ENCODE peak calls at places on chromosomes 4 and X, in five cellular contexts. V is CD4-positive, alpha-beta T cell; D is cardiac muscle cell; W is PC-9; M is lower lobe of right lung. E is an unnamed sample.

GRCh38 chrX:120568047-120568446 is 7.3 kb upstream of the CUL4B start:
- DNase-seq in D (no peak), M (no peak), V (no peak), W (peak; percentile 84), E (no peak)

GRCh38 chr4:84841435-84841834 is 125.1 kb downstream of the WDFY3 start:
- DNase-seq in D (no peak), M (no peak), V (no peak), W (no peak), E (no peak)

GRCh38 chrX:16578218-16578617 is 71.7 kb upstream of the S100G start:
- DNase-seq in M (no peak), D (no peak), V (no peak), W (no peak), E (no peak)

GRCh38 chr4:32560306-32560705 is 1840.1 kb downstream of the PCDH7 start:
- DNase-seq in D (peak; percentile 21), W (no peak), V (no peak), M (no peak), E (no peak)

GRCh38 chrX:125622899-125623298 is 303.2 kb downstream of the TEX13C start:
- DNase-seq in M (no peak), V (no peak), W (no peak), D (no peak), E (no peak)

GRCh38 chrX:45557390-45557789 is 356.7 kb upstream of the DIPK2B start:
- DNase-seq in M (no peak), V (no peak), W (no peak), D (no peak), E (no peak)

GRCh38 chrX:130285069-130285620 is 16.4 kb upstream of the ZNF280C start:
- DNase-seq in D (no peak), V (no peak), W (no peak), M (no peak), E (no peak)

GRCh38 chrX:15761564-15762191 is 23.6 kb downstream of the CA5B start:
- DNase-seq in M (no peak), D (peak; percentile 35), W (no peak), V (no peak), E (no peak)

GRCh38 chr4:146520894-146521542 is 722 bp downstream of the SLC10A7 start:
- DNase-seq in V (no peak), W (peak; percentile 57), D (peak; percentile 63), M (no peak), E (peak; percentile 4)

GRCh38 chrX:150269613-150270254 is 93.4 kb upstream of the MAMLD1 start:
- DNase-seq in D (no peak), M (no peak), W (no peak), V (no peak), E (no peak)

GRCh38 chr4:89712141-89712540 is 124.8 kb downstream of the SNCA start:
- DNase-seq in D (no peak), M (no peak), V (no peak), W (no peak), E (no peak)

GRCh38 chr4:140256335-140256734 is 102.4 kb upstream of the MAML3 start:
- DNase-seq in W (peak; percentile 67), M (no peak), D (no peak), V (no peak), E (no peak)

GRCh38 chr4:16887887-16888286 is 10.6 kb downstream of the LDB2 start:
- DNase-seq in D (no peak), M (no peak), W (no peak), V (no peak), E (no peak)

GRCh38 chr4:181504846-181505374 is 738.3 kb upstream of the TENM3 start:
- DNase-seq in V (no peak), W (no peak), M (no peak), D (peak; percentile 54), E (no peak)

DNA sequence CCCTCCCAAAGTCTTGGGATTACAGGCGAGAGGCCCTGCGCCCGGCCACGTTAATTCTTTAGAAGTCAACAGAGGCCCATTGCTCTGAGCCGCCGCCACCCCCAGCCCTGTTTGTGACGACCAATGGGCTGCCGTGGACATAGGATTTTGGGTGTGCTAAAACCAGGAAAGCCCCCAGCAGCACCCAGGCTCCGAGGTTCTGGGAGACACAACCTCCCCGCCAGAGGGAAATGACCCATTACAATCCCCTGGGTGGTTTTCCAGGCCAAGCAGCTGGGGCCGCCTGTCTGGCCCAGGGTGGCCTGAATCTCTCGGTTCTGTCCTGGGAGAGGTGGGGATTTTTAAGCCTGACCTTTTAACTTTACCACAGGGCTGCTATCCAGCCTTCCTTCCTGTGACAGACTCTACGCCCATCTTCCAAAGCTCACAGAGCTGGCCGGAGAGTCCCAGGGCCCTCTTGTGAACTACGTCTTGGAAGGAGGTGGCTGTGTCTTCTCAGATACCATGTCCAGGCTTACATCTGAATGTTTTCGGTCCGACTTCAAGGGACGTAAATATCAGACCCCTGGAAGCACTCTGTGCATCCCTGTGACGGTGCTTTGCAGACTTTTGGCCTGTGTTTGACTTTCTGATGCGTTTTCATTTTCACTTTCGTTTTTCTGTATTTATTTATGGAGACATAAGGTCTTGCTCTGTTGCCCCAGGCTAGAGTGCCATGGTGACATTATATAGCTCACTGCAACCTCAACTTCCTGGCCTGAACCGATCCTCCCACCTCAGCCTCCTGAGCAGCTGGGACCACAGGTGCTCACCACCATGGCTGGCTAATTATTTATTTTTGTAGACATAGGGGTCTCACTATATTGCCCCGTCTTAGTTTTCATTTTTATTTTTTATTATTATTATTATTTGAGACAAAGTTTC is 36.0 kb downstream of the P2RY8 start:
- DNase-seq in W (no peak), M (no peak), D (no peak), V (no peak), E (peak; percentile 42)
- H3K9me3 ChIP-seq in W (no peaks in the 10 kb centered on the region), M (no peaks in the 10 kb centered on the region), D (no peaks in the 10 kb centered on the region), V (no peaks in the 10 kb centered on the region), E (no peaks in the 10 kb centered on the region)

GRCh38 chr4:108492816-108493595 is 127.4 kb upstream of the RPL34 start:
- DNase-seq in D (peak; percentile 13), M (no peak), W (no peak), V (no peak), E (no peak)
- TF ChIP-seq CTCF in D (peak; percentile 50), M (peak; percentile 25), W (peak; percentile 40), V (peak; percentile 31), E (peak; percentile 19)

GRCh38 chrX:4994855-4995254 is 1233.8 kb downstream of the NLGN4X start:
- DNase-seq in D (no peak), W (no peak), V (no peak), M (no peak), E (no peak)
- H3K9me3 ChIP-seq in D (no peaks in the 10 kb centered on the region), W (no peaks in the 10 kb centered on the region), V (no peaks in the 10 kb centered on the region), M (no peaks in the 10 kb centered on the region), E (no peaks in the 10 kb centered on the region)

GRCh38 chr4:64747919-64748715 is 338.9 kb upstream of the TECRL start:
- DNase-seq in V (no peak), M (no peak), W (no peak), D (no peak), E (no peak)
- TF ChIP-seq CTCF in V (no peak), M (no peak), W (no peak), D (no peak), E (no peak)

GRCh38 chrX:119187298-119187697 is 48.8 kb upstream of the PGRMC1 start:
- DNase-seq in M (no peak), V (no peak), D (no peak), W (no peak), E (no peak)
- H3K9me3 ChIP-seq in M (no peaks in the 10 kb centered on the region), V (no peaks in the 10 kb centered on the region), D (no peaks in the 10 kb centered on the region), W (no peaks in the 10 kb centered on the region), E (no peaks in the 10 kb centered on the region)

GRCh38 chr4:112514449-112515277 is 1.3 kb downstream of the NEUROG2 start:
- DNase-seq in D (no peak), W (no peak), M (no peak), V (no peak), E (no peak)

GRCh38 chr4:112515278-112516075 is 503 bp downstream of the NEUROG2 start:
- DNase-seq in M (no peak), D (peak; percentile 65), W (no peak), V (no peak), E (peak; percentile 22)

GRCh38 chr4:112516076-112516385 is at the start of gene NEUROG2:
- DNase-seq in V (no peak), D (no peak), W (no peak), M (no peak), E (no peak)

GRCh38 chr4:112516401-112517066 is 554 bp upstream of the NEUROG2 start:
- DNase-seq in W (no peak), V (no peak), M (no peak), D (peak; percentile 78), E (no peak)

GRCh38 chr4:112514079-112514448 is 1.9 kb downstream of the NEUROG2 start:
- DNase-seq in M (no peak), D (no peak), W (no peak), V (no peak), E (no peak)
- TF ChIP-seq CTCF in M (no peak), D (no peak), W (no peak), V (no peak), E (no peak)

E was measured in CD8-positive, alpha-beta T cell.